ENCODE peak calls at places on chromosomes 1 and 21, in ten cellular contexts. P, S, B, X, E, D, U, A, V and Y are unnamed samples.

GRCh38 chr1:46284597-46285564 is 18.5 kb downstream of the LRRC41 start:
- DNase-seq in P (no peak), S (peak), B (peak), X (no peak), E (peak), D (no peak), U (peak), A (no peak), V (no peak), Y (no peak)

GRCh38 chr1:32761253-32761877 is 55.8 kb downstream of the YARS1 start:
- DNase-seq in P (no peak), S (peak), B (peak), X (peak), E (peak), D (no peak), U (peak), A (no peak), V (no peak), Y (no peak)

GRCh38 chr1:214331827-214332423 is 51.0 kb downstream of the SMYD2 start:
- DNase-seq in P (no peak), S (peak), B (peak), X (peak), E (peak), D (no peak), U (peak), A (no peak), V (peak), Y (no peak)

GRCh38 chr1:7586031-7586941 is 184.8 kb upstream of the VAMP3 start:
- DNase-seq in P (no peak), S (no peak), B (no peak), X (no peak), E (no peak), D (no peak), U (no peak), A (no peak), V (no peak), Y (no peak)

GRCh38 chr1:15323989-15324866 is 77.2 kb downstream of the FHAD1 start:
- DNase-seq in P (no peak), S (no peak), B (no peak), X (peak), E (no peak), D (no peak), U (peak), A (no peak), V (no peak), Y (no peak)

GRCh38 chr1:11100149-11100493 is 452 bp upstream of the EXOSC10 start:
- DNase-seq in P (no peak), S (no peak), B (no peak), X (no peak), E (no peak), D (no peak), U (no peak), A (no peak), V (no peak), Y (no peak)

GRCh38 chr1:209697082-209697481 is 7.6 kb upstream of the HSD11B1 start:
- DNase-seq in P (no peak), S (peak), B (no peak), X (no peak), E (peak), D (no peak), U (no peak), A (no peak), V (no peak), Y (no peak)

GRCh38 chr1:41072051-41072450 is 50.5 kb upstream of the SLFNL1 start:
- DNase-seq in P (no peak), S (peak), B (peak), X (no peak), E (no peak), D (no peak), U (peak), A (no peak), V (no peak), Y (no peak)

GRCh38 chr1:46183119-46183842 is 7.0 kb upstream of the P3R3URF start:
- DNase-seq in P (no peak), S (peak), B (peak), X (peak), E (peak), D (no peak), U (peak), A (no peak), V (no peak), Y (no peak)

GRCh38 chr1:36768486-36769178 is 265.7 kb downstream of the GRIK3 start:
- DNase-seq in P (no peak), S (no peak), B (no peak), X (peak), E (no peak), D (no peak), U (no peak), A (no peak), V (no peak), Y (no peak)

GRCh38 chr1:201454568-201454967 is 14.4 kb downstream of the PHLDA3 start:
- DNase-seq in P (no peak), S (no peak), B (no peak), X (no peak), E (no peak), D (no peak), U (no peak), A (no peak), V (no peak), Y (no peak)

GRCh38 chr1:164602480-164603093 is 43.6 kb downstream of the PBX1 start:
- DNase-seq in P (no peak), S (peak), B (peak), X (peak), E (peak), D (no peak), U (peak), A (no peak), V (no peak), Y (no peak)

GRCh38 chr1:234607091-234608025 is 2.6 kb downstream of the IRF2BP2 start:
- DNase-seq in P (no peak), S (peak), B (no peak), X (peak), E (peak), D (peak), U (peak), A (no peak), V (no peak), Y (no peak)

GRCh38 chr21:46173573-46173972 is 10.7 kb downstream of the SPATC1L start:
- DNase-seq in P (no peak), S (no peak), B (no peak), X (no peak), E (no peak), D (no peak), U (no peak), A (no peak), V (no peak), Y (no peak)

GRCh38 chr1:155169541-155169940 is 3.6 kb downstream of the KRTCAP2 start:
- DNase-seq in P (no peak), S (no peak), B (no peak), X (peak), E (no peak), D (no peak), U (no peak), A (no peak), V (no peak), Y (no peak)

GRCh38 chr1:6794164-6794563 is 8.9 kb downstream of the CAMTA1 start:
- DNase-seq in P (no peak), S (peak), B (peak), X (no peak), E (peak), D (no peak), U (peak), A (no peak), V (no peak), Y (no peak)

GRCh38 chr1:203751051-203751450 is 13.9 kb upstream of the LAX1 start:
- DNase-seq in P (no peak), S (peak), B (peak), X (no peak), E (no peak), D (no peak), U (peak), A (no peak), V (no peak), Y (no peak)

GRCh38 chr1:146032613-146033219 is 11.2 kb upstream of the HJV start:
- DNase-seq in P (no peak), S (peak), B (peak), X (no peak), E (peak), D (no peak), U (peak), A (no peak), V (no peak), Y (no peak)

GRCh38 chr1:206794294-206794908 is 22.1 kb upstream of the IL10 start:
- DNase-seq in P (no peak), S (no peak), B (no peak), X (no peak), E (no peak), D (no peak), U (no peak), A (no peak), V (no peak), Y (no peak)

GRCh38 chr1:216064643-216065042 is 358.6 kb downstream of the USH2A start:
- DNase-seq in P (no peak), S (no peak), B (peak), X (no peak), E (no peak), D (no peak), U (no peak), A (no peak), V (no peak), Y (no peak)

GRCh38 chr1:64006276-64007051 is 197.0 kb upstream of the UBE2U start:
- DNase-seq in P (no peak), S (peak), B (peak), X (peak), E (peak), D (no peak), U (peak), A (no peak), V (no peak), Y (no peak)

GRCh38 chr1:15835205-15835740 is 12.2 kb upstream of the SPEN start:
- DNase-seq in P (no peak), S (no peak), B (no peak), X (no peak), E (peak), D (peak), U (no peak), A (no peak), V (no peak), Y (no peak)

GRCh38 chr1:47984175-47984789 is 12.9 kb downstream of the TRABD2B start:
- DNase-seq in P (no peak), S (no peak), B (no peak), X (peak), E (no peak), D (peak), U (no peak), A (no peak), V (no peak), Y (no peak)

GRCh38 chr1:92210701-92211100 is 7.0 kb upstream of the C1orf146 start:
- DNase-seq in P (no peak), S (no peak), B (peak), X (no peak), E (peak), D (no peak), U (peak), A (no peak), V (no peak), Y (no peak)

DNA sequence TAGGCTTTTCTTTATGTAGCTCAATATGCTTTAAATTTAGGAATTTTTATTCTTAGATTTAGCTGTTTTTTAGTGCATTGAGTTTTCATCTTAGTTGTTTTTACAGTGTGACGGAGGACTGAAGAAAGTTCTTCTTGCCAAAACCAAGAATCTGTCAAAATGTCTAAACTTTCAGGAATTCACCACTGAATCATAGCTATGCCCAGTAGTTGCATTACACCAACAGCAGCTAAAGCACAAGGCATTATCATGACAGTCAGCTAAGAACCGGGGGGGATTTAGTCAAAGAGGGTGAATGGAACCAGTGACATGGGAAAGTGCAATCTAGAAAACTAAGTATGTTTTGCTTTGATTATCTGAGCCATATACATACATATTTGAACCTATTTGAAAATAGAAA is 6.5 kb upstream of the C1orf146 start:
- DNase-seq in P (no peak), S (no peak), B (peak), X (no peak), E (no peak), D (no peak), U (peak), A (no peak), V (no peak), Y (no peak)
- TF ChIP-seq CTCF in P (no peak), S (no peak), B (no peak), X (no peak), E (no peak), D (no peak), U (no peak), A (no peak), V (no peak), Y (no peak)

GRCh38 chr21:31731112-31731801 is 661 bp downstream of the SCAF4 start:
- DNase-seq in P (no peak), S (peak), B (no peak), X (peak), E (peak), D (peak), U (peak), A (no peak), V (peak), Y (peak)
- TF ChIP-seq CTCF in P (peak), S (peak), B (no peak), X (peak), E (no peak), D (no peak), U (no peak), A (no peak), V (peak), Y (peak)

DNA sequence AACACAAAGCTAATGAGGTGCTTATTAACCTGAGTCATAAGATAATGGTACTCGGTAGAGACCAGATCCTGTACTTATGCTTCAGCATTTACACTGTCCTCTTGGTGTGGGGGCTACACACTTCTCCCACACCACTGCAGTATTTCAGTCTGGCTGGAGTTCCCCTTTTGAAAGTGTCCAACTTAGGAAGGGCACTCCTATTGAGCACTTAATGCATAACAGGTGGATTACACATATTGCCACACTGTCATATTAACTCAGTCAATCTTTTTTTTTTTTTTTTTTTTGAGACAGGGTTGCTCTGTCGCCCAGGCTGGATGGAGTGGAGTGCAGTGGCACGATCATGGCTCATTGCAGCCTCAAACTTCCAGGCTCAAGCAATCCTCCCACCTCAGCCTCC is 1.5 kb downstream of the GPATCH4 start:
- DNase-seq in P (no peak), S (no peak), B (no peak), X (no peak), E (peak), D (no peak), U (peak), A (no peak), V (no peak), Y (no peak)
- TF ChIP-seq CTCF in P (peak), S (no peak), B (peak), X (peak), E (no peak), D (peak), U (no peak), A (peak), V (peak), Y (no peak)

DNA sequence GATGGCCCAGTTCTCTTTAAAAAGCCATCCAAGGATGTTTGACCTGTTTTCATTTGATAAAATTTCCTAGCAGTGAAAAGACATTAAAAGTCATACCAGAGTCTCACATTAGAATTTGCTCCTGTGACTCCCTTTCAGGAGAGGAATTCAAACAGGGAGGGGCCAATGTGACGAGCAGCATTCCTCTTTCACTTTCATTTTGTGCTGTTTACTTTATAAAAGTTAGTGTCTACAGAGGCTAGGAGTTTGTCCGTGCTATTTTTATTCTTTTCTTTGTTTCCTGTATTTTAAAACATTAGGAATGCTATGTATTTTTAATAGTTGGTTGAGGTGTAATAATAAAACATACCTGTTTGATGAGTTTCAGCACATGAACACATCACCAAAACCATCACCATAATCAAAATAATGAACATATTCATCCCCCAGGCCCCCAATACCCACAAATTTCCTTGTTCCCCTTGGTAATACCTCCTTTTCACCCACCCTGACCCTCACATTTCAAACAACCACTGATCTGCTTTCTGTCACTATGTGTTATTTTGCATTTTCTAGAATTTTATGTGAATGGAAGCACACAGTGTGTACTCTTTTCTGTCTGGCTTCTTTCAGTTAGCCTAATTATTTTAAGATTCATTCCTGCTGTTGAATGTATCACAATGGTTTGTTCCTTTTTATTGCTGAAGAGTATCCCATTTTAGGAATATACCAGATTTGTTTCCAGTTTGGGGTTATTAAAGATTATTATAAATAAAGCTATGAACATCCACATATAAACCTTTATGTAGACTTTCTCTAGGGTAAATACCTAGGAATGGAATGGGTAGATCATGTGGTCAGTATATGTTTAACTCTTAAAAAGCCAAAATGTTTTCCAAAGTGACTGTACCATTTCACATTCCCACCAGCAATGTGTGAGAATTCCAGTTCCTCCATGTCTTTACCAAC is 129.5 kb downstream of the TENT5C start:
- DNase-seq in P (no peak), S (peak), B (peak), X (no peak), E (no peak), D (no peak), U (peak), A (no peak), V (no peak), Y (no peak)
- TF ChIP-seq CTCF in P (no peak), S (no peak), B (no peak), X (no peak), E (no peak), D (no peak), U (no peak), A (no peak), V (no peak), Y (no peak)